ENCODE peak calls at places on chromosomes 1 and 21, in five cellular contexts. C is HepG2, X is K562, U is H1, A is GM12878. I is an unnamed sample.

GRCh38 chr1:229019647-229020281 is 251.1 kb upstream of the RAB4A start:
- DNase-seq in U (no peak), A (no peak), C (peak; percentile 66), X (no peak), I (no peak)

GRCh38 chr21:16624468-16625102 is 888.3 kb upstream of the CXADR start:
- DNase-seq in U (no peak), X (no peak), C (no peak), A (no peak), I (no peak)

GRCh38 chr1:83741751-83742150 is 257.2 kb downstream of the TTLL7 start:
- DNase-seq in A (no peak), C (no peak), X (no peak), U (no peak), I (no peak)

GRCh38 chr1:48878191-48878940 is 101.7 kb upstream of the BEND5 start:
- DNase-seq in A (no peak), U (no peak), C (no peak), X (no peak), I (no peak)

GRCh38 chr1:83087851-83088250 is 911.1 kb downstream of the TTLL7 start:
- DNase-seq in U (no peak), C (no peak), X (no peak), A (no peak), I (no peak)

GRCh38 chr1:101002551-101002950 is 23.0 kb downstream of the DPH5 start:
- DNase-seq in U (no peak), X (no peak), A (no peak), C (no peak), I (peak; percentile 11)

GRCh38 chr1:26281971-26282693 is 2.2 kb downstream of the SH3BGRL3 start:
- DNase-seq in X (peak; percentile 41), U (peak; percentile 87), A (no peak), C (no peak), I (peak; percentile 92)

GRCh38 chr1:2212542-2213491 is 15.3 kb upstream of the SKI start:
- DNase-seq in C (peak; percentile 50), X (peak; percentile 80), U (peak; percentile 92), A (no peak), I (peak; percentile 98)

GRCh38 chr1:56877973-56878372 is 23.4 kb downstream of the C8A start:
- DNase-seq in X (no peak), C (no peak), U (no peak), A (no peak), I (no peak)

GRCh38 chr1:220327106-220327505 is 54.9 kb upstream of the RAB3GAP2 start:
- DNase-seq in A (no peak), U (no peak), C (no peak), X (no peak), I (no peak)

GRCh38 chr1:114318951-114319350 is 165.3 kb upstream of the SYT6 start:
- DNase-seq in C (no peak), A (no peak), U (no peak), X (no peak), I (no peak)

GRCh38 chr1:232066521-232066920 is 439.9 kb downstream of the DISC1 start:
- DNase-seq in A (no peak), C (no peak), U (no peak), X (no peak), I (no peak)

GRCh38 chr1:32500387-32501209 is 35.7 kb downstream of the ZBTB8B start:
- DNase-seq in X (peak; percentile 81), C (no peak), A (no peak), U (peak; percentile 80), I (peak; percentile 85)

GRCh38 chr1:244280859-244281258 is 170.8 kb downstream of the ADSS2 start:
- DNase-seq in C (no peak), X (no peak), A (no peak), U (no peak), I (no peak)

GRCh38 chr1:118928739-118929554 is 59.2 kb downstream of the TBX15 start:
- DNase-seq in X (peak; percentile 23), A (no peak), C (peak; percentile 41), U (peak; percentile 51), I (peak; percentile 71)

GRCh38 chr21:45305831-45306230 is 18.1 kb upstream of the POFUT2 start:
- DNase-seq in U (no peak), X (no peak), C (no peak), A (no peak), I (no peak)

GRCh38 chr1:115671176-115672062 is 29.6 kb downstream of the VANGL1 start:
- DNase-seq in U (no peak), A (no peak), X (no peak), C (peak; percentile 13), I (no peak)

GRCh38 chr1:179321533-179322216 is 28.1 kb downstream of the SOAT1 start:
- DNase-seq in C (no peak), A (no peak), X (no peak), U (no peak), I (no peak)

GRCh38 chr1:179313004-179313403 is 19.4 kb downstream of the SOAT1 start:
- DNase-seq in A (no peak), C (no peak), X (no peak), U (no peak), I (no peak)

GRCh38 chr1:179322481-179323026 is 29.0 kb downstream of the SOAT1 start:
- DNase-seq in X (no peak), A (no peak), C (no peak), U (no peak), I (no peak)

GRCh38 chr1:179314928-179315327 is 21.3 kb downstream of the SOAT1 start:
- DNase-seq in C (no peak), X (no peak), A (no peak), U (no peak), I (no peak)

DNA sequence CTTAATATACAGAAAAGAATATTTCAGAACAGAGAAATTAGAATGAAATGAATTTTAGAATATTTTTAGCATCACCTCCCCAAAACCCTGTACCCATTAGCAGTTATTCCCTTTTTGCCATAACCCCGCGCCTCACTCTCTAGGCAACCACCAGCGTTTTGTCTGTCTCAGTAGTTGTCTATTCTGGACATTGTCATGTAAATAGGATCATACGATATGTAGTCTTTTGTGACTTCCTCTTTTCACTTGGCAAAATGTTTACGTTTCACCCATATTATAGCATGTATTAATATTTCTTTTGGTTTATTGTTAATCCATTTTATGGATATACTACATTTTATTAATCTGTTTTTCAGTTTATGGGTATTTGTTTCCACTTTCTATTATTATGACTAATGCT is 24.9 kb downstream of the SOAT1 start:
- DNase-seq in C (no peak), X (no peak), A (no peak), U (no peak), I (no peak)
- TF ChIP-seq CREB1 in C (no peak), X (no peak), A (no peak), U (no peak), I (no peak)

DNA sequence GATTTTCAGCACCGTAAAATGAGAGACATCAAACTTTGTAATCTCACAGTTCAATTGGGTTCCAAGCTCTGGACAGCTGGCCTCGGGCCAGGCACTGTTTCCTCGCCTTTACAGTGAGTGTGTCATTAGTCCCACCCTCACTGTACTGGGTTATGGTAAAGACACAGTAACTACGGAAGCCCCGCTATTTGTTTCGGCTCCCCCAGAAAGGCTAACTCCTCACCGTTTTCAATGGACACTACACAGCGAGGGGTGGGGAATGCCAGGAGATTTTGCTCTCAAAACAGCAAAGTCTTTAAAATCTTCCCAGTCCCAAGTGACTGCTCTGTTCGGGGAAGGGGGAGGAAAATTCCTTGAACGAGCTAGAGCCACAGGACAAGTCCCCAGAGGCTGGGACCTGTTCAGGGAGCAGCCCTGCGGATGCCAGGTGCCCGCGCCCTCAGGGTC is 757 bp upstream of the SPSB1 start:
- DNase-seq in U (no peak), X (no peak), C (peak; percentile 58), A (no peak), I (peak; percentile 58)
- H3K27ac ChIP-seq in U (no peak overlapping the region), X (no peak overlapping the region), C (peak overlapping the region; percentile 43), A (no peak overlapping the region), I (no peak overlapping the region)

DNA sequence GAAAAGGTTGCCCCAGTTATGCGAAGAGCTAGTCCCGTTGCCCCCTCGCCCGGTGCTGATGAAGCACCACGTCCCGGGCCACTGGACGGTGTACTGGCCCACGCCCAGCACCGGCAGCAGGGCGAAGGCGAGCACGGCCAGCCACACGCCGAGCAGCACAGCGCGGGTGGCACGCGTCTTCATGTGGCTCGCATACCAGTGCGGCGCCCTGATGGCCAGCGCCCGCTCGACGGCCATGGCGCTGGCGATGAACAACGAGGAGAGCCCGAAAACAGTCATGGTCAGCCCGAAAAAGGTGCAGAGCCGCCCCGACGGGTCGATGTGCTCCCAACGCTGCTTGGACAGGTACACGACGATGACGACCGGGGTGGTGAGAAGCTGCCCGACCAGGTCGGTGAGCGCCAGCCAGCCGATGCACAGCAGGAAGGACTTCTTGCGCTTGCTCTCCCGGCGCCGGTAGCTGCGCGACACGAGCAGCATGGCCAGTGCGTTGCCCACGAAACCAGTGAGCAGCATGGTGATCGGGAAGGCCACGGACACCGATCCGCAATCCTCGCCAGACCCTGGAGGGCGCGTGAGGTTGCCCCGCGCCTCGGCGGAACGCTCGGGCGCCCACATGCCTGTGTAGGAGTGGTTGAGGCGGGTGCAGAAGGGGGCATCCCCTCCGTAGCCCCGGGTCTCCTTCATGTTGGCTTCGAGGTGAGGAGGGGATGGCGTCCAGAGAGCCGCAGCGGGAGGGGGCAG is 553 bp downstream of the PTGER3 start:
- DNase-seq in U (peak; percentile 76), C (no peak), A (no peak), X (no peak), I (peak; percentile 51)
- TF ChIP-seq EZH2 in U (peak; percentile 79), C (no peak), A (no peak), X (no peak), I (peak; percentile 48)

GRCh38 chr1:51215169-51215568 is 20.9 kb upstream of the RNF11 start:
- DNase-seq in C (no peak), X (no peak), A (no peak), U (no peak), I (no peak)

GRCh38 chr1:51218570-51218969 is 17.5 kb upstream of the RNF11 start:
- DNase-seq in X (no peak), C (no peak), U (no peak), A (no peak), I (no peak)

GRCh38 chr1:51214615-51215131 is 21.4 kb upstream of the RNF11 start:
- DNase-seq in X (no peak), U (no peak), C (no peak), A (no peak), I (no peak)

GRCh38 chr1:51217101-51217500 is 19.0 kb upstream of the RNF11 start:
- DNase-seq in A (no peak), C (peak; percentile 35), X (no peak), U (no peak), I (no peak)

DNA sequence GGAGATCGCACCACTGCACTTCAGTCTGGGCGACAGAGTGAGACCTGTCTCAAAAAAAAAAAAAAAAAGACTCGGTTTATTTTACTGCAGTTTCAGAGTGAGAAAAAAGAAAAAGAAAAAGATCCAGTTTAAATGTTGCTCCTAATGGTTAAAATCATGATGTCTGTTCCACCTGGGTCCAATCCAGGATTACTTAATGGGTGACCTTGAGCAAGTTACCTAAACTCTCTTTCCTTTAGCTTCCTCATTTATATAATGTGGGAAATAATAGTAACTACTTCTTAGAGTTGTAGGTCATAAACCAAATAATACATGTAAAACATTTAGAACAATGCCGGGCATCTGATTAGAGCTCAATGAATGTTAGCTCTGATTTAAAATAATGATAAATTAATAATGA is 19.4 kb upstream of the RNF11 start:
- DNase-seq in C (no peak), X (no peak), U (no peak), A (no peak), I (no peak)
- TF ChIP-seq CREB1 in C (no peak), X (no peak), U (no peak), A (no peak), I (no peak)

GRCh38 chr1:223774133-223774811 is 61.9 kb downstream of the CAPN2 start:
- DNase-seq in U (peak; percentile 19), A (no peak), X (no peak), C (no peak), I (no peak)
- H3K27ac ChIP-seq in U (no peak overlapping the region), A (no peak overlapping the region), X (peak overlapping the region; percentile 16), C (no peak overlapping the region), I (no peak overlapping the region)